ENCODE peak calls at places on chromosomes 4 and X, in four cellular contexts. One of them, this sample, is unnamed.
A peak's percentile ranks its signal among the peaks of the same experiment; 100 is the strongest.

GRCh38 chrX:53483838-53484420 is 49.8 kb upstream of the HSD17B10 start:
- DNase-seq in thoracic aorta: no peak
- DNase-seq in foreskin fibroblast: peak; percentile 68
- DNase-seq in skeletal muscle cell: no peak
- DNase-seq in this sample: no peak

GRCh38 chr4:183241771-183242170 is 78.3 kb downstream of the CLDN22 start:
- DNase-seq in foreskin fibroblast: peak; percentile 14
- DNase-seq in thoracic aorta: no peak
- DNase-seq in skeletal muscle cell: no peak
- DNase-seq in this sample: no peak

GRCh38 chrX:15206306-15206705 is 63.6 kb downstream of the ASB9 start:
- DNase-seq in skeletal muscle cell: no peak
- DNase-seq in thoracic aorta: no peak
- DNase-seq in foreskin fibroblast: no peak
- DNase-seq in this sample: no peak

GRCh38 chr4:152039085-152039484 is 278.3 kb upstream of the GATB start:
- DNase-seq in thoracic aorta: no peak
- DNase-seq in foreskin fibroblast: no peak
- DNase-seq in skeletal muscle cell: no peak
- DNase-seq in this sample: no peak

GRCh38 chrX:123422875-123423274 is 238.8 kb downstream of the GRIA3 start:
- DNase-seq in thoracic aorta: no peak
- DNase-seq in skeletal muscle cell: no peak
- DNase-seq in foreskin fibroblast: peak; percentile 69
- DNase-seq in this sample: no peak

GRCh38 chrX:154486052-154486395 is 391 bp downstream of the UBL4A start:
- DNase-seq in skeletal muscle cell: no peak
- DNase-seq in foreskin fibroblast: peak; percentile 49
- DNase-seq in thoracic aorta: no peak
- DNase-seq in this sample: peak; percentile 43

GRCh38 chr4:153497091-153497531 is 31.0 kb downstream of the TMEM131L start:
- DNase-seq in skeletal muscle cell: no peak
- DNase-seq in foreskin fibroblast: peak; percentile 60
- DNase-seq in thoracic aorta: no peak
- DNase-seq in this sample: no peak

GRCh38 chr4:109301691-109302365 is 630 bp downstream of the COL25A1 start:
- DNase-seq in thoracic aorta: no peak
- DNase-seq in foreskin fibroblast: peak; percentile 20
- DNase-seq in skeletal muscle cell: no peak
- DNase-seq in this sample: no peak

GRCh38 chr4:182213024-182213423 is 30.2 kb upstream of the TENM3 start:
- DNase-seq in skeletal muscle cell: peak; percentile 46
- DNase-seq in thoracic aorta: no peak
- DNase-seq in foreskin fibroblast: peak; percentile 55
- DNase-seq in this sample: no peak

GRCh38 chrX:107673933-107674479 is 45.7 kb downstream of the PRPS1 start:
- DNase-seq in thoracic aorta: peak; percentile 68
- DNase-seq in foreskin fibroblast: peak; percentile 88
- DNase-seq in skeletal muscle cell: peak; percentile 93
- DNase-seq in this sample: peak; percentile 84
- H3K4me3 ChIP-seq in thoracic aorta: peak overlapping the region; percentile 55
- H3K4me3 ChIP-seq in foreskin fibroblast: no peak overlapping the region
- H3K4me3 ChIP-seq in skeletal muscle cell: peak overlapping the region; percentile 60
- H3K4me3 ChIP-seq in this sample: peak overlapping the region; percentile 67

GRCh38 chr4:58411904-58412303 is 1301.7 kb upstream of the IGFBP7 start:
- DNase-seq in skeletal muscle cell: no peak
- DNase-seq in foreskin fibroblast: no peak
- DNase-seq in thoracic aorta: no peak
- DNase-seq in this sample: no peak
- H3K4me3 ChIP-seq in skeletal muscle cell: no peak overlapping the region
- H3K4me3 ChIP-seq in foreskin fibroblast: no peak overlapping the region
- H3K4me3 ChIP-seq in thoracic aorta: no peak overlapping the region
- H3K4me3 ChIP-seq in this sample: no peak overlapping the region

GRCh38 chrX:138709886-138710285 is 1.6 kb downstream of the FGF13 start:
- DNase-seq in thoracic aorta: no peak
- DNase-seq in foreskin fibroblast: no peak
- DNase-seq in skeletal muscle cell: no peak
- DNase-seq in this sample: no peak
- H3K4me3 ChIP-seq in thoracic aorta: peak overlapping the region; percentile 75
- H3K4me3 ChIP-seq in foreskin fibroblast: no peak overlapping the region
- H3K4me3 ChIP-seq in skeletal muscle cell: no peak overlapping the region
- H3K4me3 ChIP-seq in this sample: peak overlapping the region; percentile 55

GRCh38 chr4:38804654-38805295 is at the start of gene TLR1:
- DNase-seq in foreskin fibroblast: peak; percentile 65
- DNase-seq in thoracic aorta: no peak
- DNase-seq in skeletal muscle cell: peak; percentile 21
- DNase-seq in this sample: no peak

GRCh38 chr4:38800956-38801450 is 3.6 kb downstream of the TLR1 start:
- DNase-seq in foreskin fibroblast: no peak
- DNase-seq in thoracic aorta: no peak
- DNase-seq in skeletal muscle cell: peak; percentile 38
- DNase-seq in this sample: no peak

GRCh38 chr4:38802561-38803355 is 1.8 kb downstream of the TLR1 start:
- DNase-seq in thoracic aorta: no peak
- DNase-seq in skeletal muscle cell: no peak
- DNase-seq in foreskin fibroblast: no peak
- DNase-seq in this sample: no peak

GRCh38 chr4:38805530-38806145 is 1.0 kb upstream of the TLR1 start:
- DNase-seq in skeletal muscle cell: no peak
- DNase-seq in thoracic aorta: no peak
- DNase-seq in foreskin fibroblast: peak; percentile 5
- DNase-seq in this sample: peak; percentile 21

GRCh38 chr4:38803833-38804653 is 548 bp downstream of the TLR1 start:
- DNase-seq in foreskin fibroblast: peak; percentile 23
- DNase-seq in thoracic aorta: no peak
- DNase-seq in skeletal muscle cell: no peak
- DNase-seq in this sample: no peak
- H3K4me3 ChIP-seq in foreskin fibroblast: no peak overlapping the region
- H3K4me3 ChIP-seq in thoracic aorta: peak overlapping the region; percentile 66
- H3K4me3 ChIP-seq in skeletal muscle cell: no peak overlapping the region
- H3K4me3 ChIP-seq in this sample: peak overlapping the region; percentile 23

GRCh38 chr4:849478-850175 is 23.7 kb upstream of the CPLX1 start:
- DNase-seq in skeletal muscle cell: no peak
- DNase-seq in foreskin fibroblast: no peak
- DNase-seq in thoracic aorta: no peak
- DNase-seq in this sample: no peak
- H3K4me3 ChIP-seq in skeletal muscle cell: no peak overlapping the region
- H3K4me3 ChIP-seq in foreskin fibroblast: no peak overlapping the region
- H3K4me3 ChIP-seq in thoracic aorta: no peak overlapping the region
- H3K4me3 ChIP-seq in this sample: no peak overlapping the region

DNA sequence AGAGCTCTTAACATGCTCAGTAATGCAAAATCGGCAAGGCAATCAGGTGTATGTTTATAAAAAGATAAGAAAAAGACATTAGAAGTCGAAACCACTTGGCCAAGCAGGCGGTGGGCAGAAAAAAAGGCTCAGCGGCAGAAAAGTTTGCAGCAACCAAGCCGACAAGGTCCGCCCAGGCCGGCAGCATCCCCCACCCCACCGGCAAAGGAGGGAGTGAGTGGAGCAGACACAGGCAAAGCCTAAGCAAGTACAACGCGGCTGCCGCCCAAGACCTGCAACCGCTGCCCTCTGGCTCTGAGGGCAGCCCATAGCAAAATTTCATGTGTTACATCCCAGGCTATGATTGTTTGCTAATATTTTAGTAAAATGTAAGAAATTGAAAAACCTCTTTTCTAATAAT is 125.4 kb upstream of the ZCCHC13 start:
- DNase-seq in thoracic aorta: no peak
- DNase-seq in foreskin fibroblast: no peak
- DNase-seq in skeletal muscle cell: no peak
- DNase-seq in this sample: no peak
- H3K4me3 ChIP-seq in thoracic aorta: peak overlapping the region; percentile 36
- H3K4me3 ChIP-seq in foreskin fibroblast: no peak overlapping the region
- H3K4me3 ChIP-seq in skeletal muscle cell: no peak overlapping the region
- H3K4me3 ChIP-seq in this sample: no peak overlapping the region

GRCh38 chr4:105145059-105145912 is 1.4 kb upstream of the TET2 start:
- DNase-seq in skeletal muscle cell: no peak
- DNase-seq in foreskin fibroblast: peak; percentile 51
- DNase-seq in thoracic aorta: no peak
- DNase-seq in this sample: no peak
- H3K4me3 ChIP-seq in skeletal muscle cell: peak overlapping the region; percentile 96
- H3K4me3 ChIP-seq in foreskin fibroblast: peak overlapping the region; percentile 95
- H3K4me3 ChIP-seq in thoracic aorta: peak overlapping the region; percentile 94
- H3K4me3 ChIP-seq in this sample: peak overlapping the region; percentile 76